ENCODE peak calls at places on chromosomes 11 and 22, in eight cellular contexts. H is right lobe of liver; O is astrocyte; I is lower lobe of right lung; D is cardiac muscle cell; K is effector memory CD4-positive, alpha-beta T cell; X is WERI-Rb-1; L is prostate gland. N is an unnamed sample.

GRCh38 chr11:119396835-119397234 is 15.3 kb upstream of the USP2 start:
- DNase-seq in K (no peak), D (no peak), X (no peak), H (no peak), O (no peak), I (no peak), L (no peak), N (no peak)

GRCh38 chr11:19344661-19345518 is 104.1 kb upstream of the E2F8 start:
- DNase-seq in K (no peak), H (peak; percentile 64), L (no peak), O (no peak), I (peak; percentile 53), X (peak; percentile 35), D (peak; percentile 65), N (peak; percentile 94)

GRCh38 chr11:112597290-112597689 is 336.6 kb upstream of the PLET1 start:
- DNase-seq in O (no peak), D (no peak), L (no peak), H (no peak), X (no peak), I (no peak), K (no peak), N (no peak)

GRCh38 chr22:50544078-50544745 is 1.5 kb upstream of the KLHDC7B start:
- DNase-seq in K (peak; percentile 75), I (peak; percentile 90), H (peak; percentile 86), X (peak; percentile 69), O (peak; percentile 36), D (peak; percentile 77), L (peak; percentile 57), N (peak; percentile 99)

GRCh38 chr11:113193894-113194293 is 120.5 kb upstream of the TTC12 start:
- DNase-seq in O (peak; percentile 41), D (peak; percentile 49), X (no peak), K (no peak), I (no peak), H (no peak), L (no peak), N (no peak)

GRCh38 chr11:17298302-17298701 is 21.8 kb downstream of the NUCB2 start:
- DNase-seq in K (no peak), L (no peak), I (no peak), H (no peak), X (no peak), O (no peak), D (no peak), N (no peak)

GRCh38 chr11:121068787-121069186 is 32.3 kb upstream of the TECTA start:
- DNase-seq in I (no peak), H (no peak), K (no peak), L (no peak), D (no peak), O (no peak), X (no peak), N (no peak)

GRCh38 chr11:84291996-84292395 is 1005.8 kb upstream of the CCDC90B start:
- DNase-seq in H (no peak), X (no peak), O (peak; percentile 63), D (peak; percentile 44), I (no peak), L (no peak), K (no peak), N (no peak)

GRCh38 chr22:28174509-28174908 is 255.5 kb upstream of the PITPNB start:
- DNase-seq in I (no peak), L (no peak), X (no peak), K (no peak), H (no peak), O (no peak), D (no peak), N (no peak)

GRCh38 chr11:12546122-12546521 is 128.1 kb upstream of the TEAD1 start:
- DNase-seq in L (no peak), K (no peak), D (no peak), I (no peak), X (no peak), O (no peak), H (no peak), N (no peak)

GRCh38 chr11:57121996-57122395 is 59.8 kb upstream of the LRRC55 start:
- DNase-seq in I (no peak), D (no peak), H (no peak), O (no peak), L (no peak), X (no peak), K (no peak), N (no peak)

GRCh38 chr11:3854660-3854976 is 846 bp upstream of the STIM1 start:
- DNase-seq in X (no peak), O (no peak), L (no peak), D (no peak), H (no peak), I (no peak), K (no peak), N (no peak)

GRCh38 chr22:36280379-36280778 is 27.4 kb downstream of the APOL1 start:
- DNase-seq in O (no peak), D (no peak), X (no peak), K (no peak), L (no peak), H (no peak), I (no peak), N (peak; percentile 23)

GRCh38 chr11:11844272-11844671 is 2.5 kb downstream of the USP47 start:
- DNase-seq in K (no peak), L (no peak), H (no peak), I (no peak), X (no peak), O (no peak), D (no peak), N (no peak)

GRCh38 chr22:21445437-21446127 is 21.6 kb upstream of the TMEM191C start:
- DNase-seq in L (peak; percentile 2), X (no peak), O (no peak), H (peak; percentile 40), K (no peak), I (peak; percentile 36), D (no peak), N (no peak)

GRCh38 chr22:25404556-25404922 is 159.9 kb upstream of the GRK3 start:
- DNase-seq in H (no peak), X (peak; percentile 45), D (no peak), I (no peak), K (no peak), L (no peak), O (no peak), N (no peak)

GRCh38 chr22:19383292-19383691 is 48.2 kb downstream of the HIRA start:
- DNase-seq in D (no peak), X (no peak), H (peak; percentile 25), L (no peak), K (no peak), I (no peak), O (no peak), N (no peak)

GRCh38 chr11:10798330-10798980 is 10.3 kb downstream of the EIF4G2 start:
- DNase-seq in K (no peak), X (no peak), O (no peak), I (no peak), H (no peak), D (no peak), L (no peak), N (no peak)

GRCh38 chr11:58394195-58394594 is 12.5 kb downstream of the OR5B3 start:
- DNase-seq in H (no peak), O (peak; percentile 80), I (no peak), X (no peak), L (no peak), K (no peak), D (peak; percentile 67), N (no peak)

GRCh38 chr11:110373061-110373702 is 56.6 kb upstream of the FDX1 start:
- DNase-seq in L (no peak), O (peak; percentile 26), X (no peak), H (no peak), D (peak; percentile 43), I (no peak), K (no peak), N (no peak)

GRCh38 chr11:34002420-34002819 is 49.1 kb upstream of the CAPRIN1 start:
- DNase-seq in I (no peak), O (no peak), D (no peak), K (no peak), H (no peak), X (peak; percentile 53), L (peak; percentile 84), N (no peak)

GRCh38 chr11:33999393-33999792 is 52.1 kb upstream of the CAPRIN1 start:
- DNase-seq in K (no peak), L (no peak), X (no peak), D (no peak), H (no peak), O (no peak), I (no peak), N (no peak)

GRCh38 chr11:33994937-33995336 is 56.6 kb upstream of the CAPRIN1 start:
- DNase-seq in H (no peak), X (no peak), K (no peak), D (no peak), O (no peak), I (no peak), L (no peak), N (no peak)

GRCh38 chr11:33996498-33997454 is 54.8 kb upstream of the CAPRIN1 start:
- DNase-seq in O (peak; percentile 45), D (peak; percentile 80), K (peak; percentile 33), X (peak; percentile 83), L (peak; percentile 73), H (peak; percentile 78), I (peak; percentile 56), N (peak; percentile 78)

GRCh38 chr11:33997473-33998347 is 53.8 kb upstream of the CAPRIN1 start:
- DNase-seq in O (no peak), X (peak; percentile 53), I (no peak), L (no peak), H (no peak), D (peak; percentile 19), K (no peak), N (no peak)
- H3K4me3 ChIP-seq in O (no peak overlapping the region), X (peak overlapping the region; percentile 35), I (no peak overlapping the region), L (no peak overlapping the region), H (no peak overlapping the region), D (no peak overlapping the region), K (no peak overlapping the region), N (no peak overlapping the region)

GRCh38 chr11:14657841-14658240 is 14.2 kb downstream of the PDE3B start:
- DNase-seq in D (no peak), O (no peak), X (no peak), H (no peak), L (no peak), K (no peak), I (no peak), N (no peak)
- H3K36me3 ChIP-seq in D (no peaks in the 10 kb centered on the region), O (no peaks in the 10 kb centered on the region), X (no peaks in the 10 kb centered on the region), H (peaks cover 3% of the 10 kb centered on the region), L (no peaks in the 10 kb centered on the region), K (no peaks in the 10 kb centered on the region), I (no peaks in the 10 kb centered on the region), N (no peaks in the 10 kb centered on the region)

DNA sequence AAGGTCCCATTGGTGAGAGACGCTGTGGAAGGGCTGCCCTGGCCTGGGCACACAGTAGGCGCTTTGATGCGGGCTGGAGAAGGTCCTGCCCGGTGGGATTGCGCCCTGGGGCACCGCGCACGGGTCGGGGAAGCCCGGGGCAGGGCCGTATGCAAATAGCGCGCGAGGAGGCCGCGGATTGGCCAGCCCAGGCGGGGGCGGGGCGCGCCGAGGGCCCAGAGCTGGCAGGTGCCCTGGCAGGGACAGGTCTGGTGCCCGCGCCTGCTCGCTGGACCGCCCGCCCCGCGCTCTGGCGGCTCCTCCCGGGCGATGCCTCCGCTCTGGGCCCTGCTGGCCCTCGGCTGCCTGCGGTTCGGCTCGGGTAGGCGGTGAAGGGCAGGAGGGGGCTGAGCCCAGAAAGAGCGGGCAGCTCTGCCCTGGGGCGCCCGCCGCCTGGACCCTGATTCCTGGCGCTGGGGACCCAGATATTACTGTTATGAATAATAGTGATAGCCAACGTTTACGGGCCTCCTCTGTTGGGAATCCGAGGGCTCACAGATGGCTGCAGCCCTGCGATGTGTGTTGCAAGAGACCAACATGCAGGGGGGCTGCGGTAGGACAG is at the start of gene UPK3A:
- DNase-seq in L (peak; percentile 81), H (peak; percentile 85), D (peak; percentile 10), I (peak; percentile 87), X (no peak), K (peak; percentile 24), O (no peak), N (peak; percentile 98)
- H3K27me3 ChIP-seq in L (no peaks in the 10 kb centered on the region), H (no peaks in the 10 kb centered on the region), D (peaks cover 19% of the 10 kb centered on the region), I (peaks cover 17% of the 10 kb centered on the region), X (no peaks in the 10 kb centered on the region), K (no peaks in the 10 kb centered on the region), O (peaks cover 38% of the 10 kb centered on the region), N (peaks cover 17% of the 10 kb centered on the region)

GRCh38 chr11:129639300-129639699 is 176.3 kb upstream of the TMEM45B start:
- DNase-seq in L (no peak), X (no peak), O (peak; percentile 99), H (no peak), D (peak; percentile 71), K (no peak), I (no peak), N (no peak)
- H3K4me3 ChIP-seq in L (no peak overlapping the region), X (no peak overlapping the region), O (no peak overlapping the region), H (no peak overlapping the region), D (no peak overlapping the region), K (no peak overlapping the region), I (no peak overlapping the region), N (no peak overlapping the region)

N was measured in H7.